ENCODE peak calls at places on chromosomes 5 and 9, in four cellular contexts. Q, J, X and C are unnamed samples.

GRCh38 chr5:1204693-1205242 is 3.4 kb downstream of the SLC6A19 start:
- DNase-seq in X (peak; percentile 14), Q (peak; percentile 51), J (no peak), C (peak; percentile 33)

GRCh38 chr5:89071941-89072331 is 189.0 kb upstream of the MEF2C start:
- DNase-seq in J (no peak), Q (no peak), X (no peak), C (no peak)

GRCh38 chr5:51621156-51621555 is 237.9 kb downstream of the ISL1 start:
- DNase-seq in J (no peak), Q (peak; percentile 7), X (no peak), C (no peak)

GRCh38 chr5:9781882-9782281 is 151.7 kb upstream of the TAS2R1 start:
- DNase-seq in J (no peak), Q (no peak), X (no peak), C (no peak)

GRCh38 chr9:131639771-131640437 is 94.6 kb downstream of the PRRT1B start:
- DNase-seq in X (peak; percentile 59), J (peak; percentile 27), Q (no peak), C (no peak)

GRCh38 chr5:54362434-54362833 is 52.1 kb upstream of the ARL15 start:
- DNase-seq in J (no peak), X (no peak), Q (no peak), C (no peak)

GRCh38 chr5:120823316-120823715 is 359.2 kb downstream of the PRR16 start:
- DNase-seq in Q (no peak), X (no peak), J (no peak), C (no peak)

GRCh38 chr5:87541033-87541432 is 128.3 kb upstream of the CCNH start:
- DNase-seq in J (peak; percentile 90), X (peak; percentile 55), Q (peak; percentile 62), C (peak; percentile 48)

GRCh38 chr9:16868706-16869105 is 1.8 kb downstream of the BNC2 start:
- DNase-seq in J (no peak), Q (no peak), X (no peak), C (no peak)

GRCh38 chr5:61304611-61305369 is 27.3 kb upstream of the ZSWIM6 start:
- DNase-seq in Q (peak; percentile 59), J (no peak), X (peak; percentile 100), C (peak; percentile 18)

GRCh38 chr5:138459311-138459710 is 6.0 kb upstream of the EGR1 start:
- DNase-seq in Q (no peak), J (no peak), X (no peak), C (no peak)

GRCh38 chr9:74960548-74960947 is 7.8 kb upstream of the C9orf40 start:
- DNase-seq in Q (no peak), X (peak; percentile 90), J (no peak), C (no peak)

GRCh38 chr9:90793729-90794128 is 7.9 kb upstream of the SYK start:
- DNase-seq in X (no peak), J (no peak), Q (no peak), C (no peak)

GRCh38 chr5:149514512-149514911 is 36.7 kb downstream of the CSNK1A1 start:
- DNase-seq in J (no peak), Q (no peak), X (no peak), C (no peak)

GRCh38 chr5:149521739-149522373 is 29.4 kb downstream of the CSNK1A1 start:
- DNase-seq in Q (no peak), X (no peak), J (no peak), C (no peak)

GRCh38 chr5:149517461-149518122 is 33.6 kb downstream of the CSNK1A1 start:
- DNase-seq in X (no peak), Q (no peak), J (no peak), C (no peak)

GRCh38 chr5:149519624-149520023 is 31.6 kb downstream of the CSNK1A1 start:
- DNase-seq in J (no peak), X (no peak), Q (peak; percentile 34), C (no peak)
- H3K36me3 ChIP-seq in J (peaks cover 8% of the 10 kb centered on the region), X (peaks cover 4% of the 10 kb centered on the region), Q (no peaks in the 10 kb centered on the region), C (peaks cover 17% of the 10 kb centered on the region)

GRCh38 chr9:123131993-123132392 is 98.5 kb downstream of the GPR21 start:
- DNase-seq in Q (no peak), J (no peak), X (no peak), C (no peak)
- H3K36me3 ChIP-seq in Q (no peaks in the 10 kb centered on the region), J (no peaks in the 10 kb centered on the region), X (no peaks in the 10 kb centered on the region), C (peaks cover 32% of the 10 kb centered on the region)

GRCh38 chr9:95125652-95126051 is 191.9 kb downstream of the FANCC start:
- DNase-seq in X (no peak), Q (peak; percentile 32), J (peak; percentile 37), C (no peak)
- H3K36me3 ChIP-seq in X (no peaks in the 10 kb centered on the region), Q (no peaks in the 10 kb centered on the region), J (no peaks in the 10 kb centered on the region), C (no peaks in the 10 kb centered on the region)

DNA sequence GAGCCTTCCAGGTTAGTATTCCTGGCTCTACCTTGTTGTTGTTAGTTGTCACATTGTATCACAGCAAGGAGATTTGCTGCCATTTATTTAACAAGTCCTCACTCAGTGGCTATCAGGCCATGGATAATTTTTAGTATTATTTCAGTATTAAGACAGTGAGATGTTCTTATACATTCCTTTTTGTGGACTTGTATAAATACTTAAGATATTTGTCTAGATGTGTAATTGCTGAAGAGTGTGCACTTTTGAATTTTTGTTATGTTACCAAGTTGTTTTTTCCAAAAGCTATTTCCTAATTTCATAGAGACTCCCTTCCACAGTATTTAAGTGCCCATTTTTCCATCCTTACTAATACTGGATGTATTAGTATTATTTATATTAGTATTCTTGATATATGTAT is 22.0 kb downstream of the SLC36A1 start:
- DNase-seq in J (no peak), Q (no peak), X (no peak), C (no peak)
- H3K36me3 ChIP-seq in J (peaks cover 18% of the 10 kb centered on the region), Q (no peaks in the 10 kb centered on the region), X (peaks cover 7% of the 10 kb centered on the region), C (peaks cover 50% of the 10 kb centered on the region)

GRCh38 chr5:6758201-6758600 is 45.0 kb downstream of the TENT4A start:
- DNase-seq in X (no peak), J (peak; percentile 46), Q (no peak), C (no peak)
- H3K36me3 ChIP-seq in X (peaks cover 12% of the 10 kb centered on the region), J (peaks cover 28% of the 10 kb centered on the region), Q (peaks cover 7% of the 10 kb centered on the region), C (peaks cover 51% of the 10 kb centered on the region)

GRCh38 chr5:142901476-142902187 is 131.5 kb downstream of the ARHGAP26 start:
- DNase-seq in Q (no peak), X (no peak), J (no peak), C (no peak)
- H3K36me3 ChIP-seq in Q (no peaks in the 10 kb centered on the region), X (no peaks in the 10 kb centered on the region), J (no peaks in the 10 kb centered on the region), C (peaks cover 77% of the 10 kb centered on the region)

GRCh38 chr5:95762681-95763041 is 31.5 kb downstream of the RHOBTB3 start:
- DNase-seq in J (no peak), Q (no peak), X (no peak), C (no peak)
- H3K36me3 ChIP-seq in J (no peaks in the 10 kb centered on the region), Q (peaks cover 4% of the 10 kb centered on the region), X (no peaks in the 10 kb centered on the region), C (peaks cover 24% of the 10 kb centered on the region)

GRCh38 chr5:149809919-149810691 is 80.0 kb downstream of the PPARGC1B start:
- DNase-seq in Q (peak; percentile 55), J (no peak), X (no peak), C (no peak)
- H3K36me3 ChIP-seq in Q (no peaks in the 10 kb centered on the region), J (no peaks in the 10 kb centered on the region), X (no peaks in the 10 kb centered on the region), C (no peaks in the 10 kb centered on the region)

GRCh38 chr5:146475906-146476305 is 28.8 kb downstream of the TCERG1 start:
- DNase-seq in J (no peak), X (no peak), Q (no peak), C (no peak)
- H3K36me3 ChIP-seq in J (peaks cover 24% of the 10 kb centered on the region), X (peaks cover 8% of the 10 kb centered on the region), Q (peaks cover 4% of the 10 kb centered on the region), C (peaks cover 70% of the 10 kb centered on the region)

GRCh38 chr5:96743065-96743768 is 64.5 kb downstream of the ERAP1 start:
- DNase-seq in X (peak; percentile 58), Q (peak; percentile 59), J (peak; percentile 58), C (peak; percentile 28)

GRCh38 chr5:96745025-96745424 is 62.7 kb downstream of the ERAP1 start:
- DNase-seq in X (no peak), Q (no peak), J (no peak), C (no peak)

GRCh38 chr5:96745844-96746531 is 61.8 kb downstream of the ERAP1 start:
- DNase-seq in X (no peak), Q (no peak), J (no peak), C (no peak)

GRCh38 chr5:96742519-96742918 is 65.2 kb downstream of the ERAP1 start:
- DNase-seq in J (no peak), X (no peak), Q (no peak), C (no peak)

GRCh38 chr5:96743805-96744559 is 63.8 kb downstream of the ERAP1 start:
- DNase-seq in Q (no peak), X (no peak), J (no peak), C (no peak)
- H3K36me3 ChIP-seq in Q (no peaks in the 10 kb centered on the region), X (peaks cover 36% of the 10 kb centered on the region), J (peaks cover 29% of the 10 kb centered on the region), C (peaks cover 95% of the 10 kb centered on the region)